ENCODE peak calls at places on chromosomes 13 and 19, in ten cellular contexts. N, J, S, R, I, E, G, D, H and Q are unnamed samples. For H4K20me1, the result is how much of the 10 kb centered on the place peaks cover.

GRCh38 chr13:37669845-37670244 is 71.3 kb upstream of the POSTN start:
- DNase-seq in N (no peak), J (no peak), S (no peak), R (no peak), I (no peak), E (no peak), G (no peak), D (no peak), H (no peak), Q (no peak)

GRCh38 chr19:7691497-7691896 is 10.4 kb downstream of the FCER2 start:
- DNase-seq in N (no peak), J (peak), S (no peak), R (no peak), I (no peak), E (no peak), G (no peak), D (no peak), H (no peak), Q (no peak)

GRCh38 chr19:2081873-2082810 is 14.0 kb downstream of the MOB3A start:
- DNase-seq in N (no peak), J (peak), S (no peak), R (no peak), I (no peak), E (no peak), G (no peak), D (peak), H (no peak), Q (peak)

GRCh38 chr19:6216996-6217751 is 62.6 kb downstream of the MLLT1 start:
- DNase-seq in N (peak), J (peak), S (no peak), R (peak), I (no peak), E (peak), G (no peak), D (peak), H (peak), Q (no peak)

GRCh38 chr13:41767801-41768200 is 193.1 kb downstream of the VWA8 start:
- DNase-seq in N (no peak), J (no peak), S (peak), R (no peak), I (no peak), E (peak), G (no peak), D (no peak), H (peak), Q (no peak)

GRCh38 chr13:70747305-70747704 is 639.1 kb upstream of the KLHL1 start:
- DNase-seq in N (no peak), J (no peak), S (no peak), R (no peak), I (no peak), E (no peak), G (no peak), D (no peak), H (no peak), Q (no peak)

GRCh38 chr13:102812616-102813287 is 13.8 kb downstream of the BIVM start:
- DNase-seq in N (peak), J (peak), S (no peak), R (no peak), I (no peak), E (peak), G (no peak), D (no peak), H (peak), Q (no peak)

GRCh38 chr19:13095934-13096890 is 6.4 kb downstream of the LYL1 start:
- DNase-seq in N (peak), J (peak), S (peak), R (peak), I (peak), E (no peak), G (peak), D (peak), H (no peak), Q (peak)

GRCh38 chr19:41646589-41647204 is 19.8 kb upstream of the CEACAM4 start:
- DNase-seq in N (no peak), J (no peak), S (peak), R (peak), I (peak), E (no peak), G (no peak), D (peak), H (no peak), Q (peak)

GRCh38 chr19:47168065-47168464 is 37.4 kb downstream of the SAE1 start:
- DNase-seq in N (no peak), J (no peak), S (no peak), R (no peak), I (no peak), E (no peak), G (no peak), D (no peak), H (no peak), Q (no peak)

GRCh38 chr13:70729369-70729768 is 621.1 kb upstream of the KLHL1 start:
- DNase-seq in N (no peak), J (no peak), S (no peak), R (no peak), I (no peak), E (no peak), G (no peak), D (no peak), H (no peak), Q (no peak)

GRCh38 chr19:58386166-58386575 is 898 bp upstream of the RPS5 start:
- DNase-seq in N (no peak), J (no peak), S (no peak), R (peak), I (no peak), E (no peak), G (no peak), D (no peak), H (no peak), Q (no peak)

GRCh38 chr13:97521726-97522125 is 87.8 kb downstream of the RAP2A start:
- DNase-seq in N (no peak), J (no peak), S (no peak), R (no peak), I (no peak), E (no peak), G (peak), D (no peak), H (no peak), Q (no peak)

GRCh38 chr13:32840113-32840512 is 176.1 kb upstream of the KL start:
- DNase-seq in N (no peak), J (no peak), S (no peak), R (no peak), I (peak), E (no peak), G (no peak), D (no peak), H (no peak), Q (no peak)

GRCh38 chr13:110610955-110611595 is 4.3 kb upstream of the NAXD start:
- DNase-seq in N (no peak), J (no peak), S (peak), R (no peak), I (no peak), E (peak), G (no peak), D (no peak), H (peak), Q (no peak)

GRCh38 chr19:5178841-5179625 is 161.6 kb downstream of the PTPRS start:
- DNase-seq in N (no peak), J (peak), S (no peak), R (no peak), I (no peak), E (no peak), G (no peak), D (no peak), H (no peak), Q (no peak)

GRCh38 chr19:55156202-55157063 is 1.1 kb downstream of the TNNI3 start:
- DNase-seq in N (peak), J (peak), S (peak), R (peak), I (peak), E (peak), G (peak), D (peak), H (no peak), Q (peak)

GRCh38 chr19:11560404-11560988 is 1.5 kb upstream of the ELOF1 start:
- DNase-seq in N (peak), J (peak), S (peak), R (peak), I (peak), E (peak), G (peak), D (peak), H (peak), Q (peak)

GRCh38 chr13:48579167-48579918 is 46.5 kb upstream of the RCBTB2 start:
- DNase-seq in N (no peak), J (no peak), S (no peak), R (no peak), I (no peak), E (no peak), G (no peak), D (no peak), H (no peak), Q (peak)

GRCh38 chr13:20526664-20527063 is 1.0 kb upstream of the CRYL1 start:
- DNase-seq in N (no peak), J (peak), S (no peak), R (no peak), I (no peak), E (peak), G (peak), D (no peak), H (no peak), Q (no peak)

DNA sequence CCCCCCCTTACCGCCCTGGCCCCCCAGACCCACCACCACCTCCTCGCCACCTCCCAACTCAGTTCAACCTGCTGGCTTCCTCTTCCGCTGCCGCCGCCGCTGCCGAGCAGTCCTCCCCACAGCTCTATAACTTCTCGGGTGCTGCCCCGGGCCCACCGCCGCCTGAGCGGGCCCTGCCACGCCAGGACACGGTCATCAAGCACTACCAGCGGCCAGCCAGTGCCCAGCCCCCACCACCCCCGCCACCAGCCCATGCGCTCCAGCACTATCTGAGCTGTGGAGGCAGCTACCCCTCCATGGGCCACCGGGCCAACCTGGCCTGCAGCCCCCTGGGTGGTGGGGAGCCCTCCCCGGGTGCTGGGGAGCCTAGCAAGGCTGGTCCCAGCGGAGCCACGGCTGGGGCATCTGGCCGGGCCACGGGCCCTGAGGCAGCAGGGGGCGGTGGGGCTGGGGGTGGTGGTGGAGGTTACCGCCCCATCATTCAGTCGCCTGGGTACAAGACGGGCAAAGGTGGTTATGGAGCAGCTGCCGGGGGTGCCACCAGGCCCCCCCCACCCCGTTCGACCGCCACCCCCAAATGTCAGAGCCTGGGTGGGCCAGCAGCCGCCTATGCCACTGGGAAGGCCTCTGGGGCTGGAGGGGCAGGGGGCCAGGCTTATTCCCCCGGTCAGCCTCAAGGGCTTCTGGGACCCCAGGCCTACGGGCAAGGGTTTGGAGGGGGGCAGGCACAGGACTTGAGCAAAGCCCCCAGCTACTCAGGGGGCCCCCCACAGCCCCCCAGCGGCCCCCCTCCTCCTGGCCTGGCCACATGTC is 4.2 kb downstream of the PRR12 start:
- DNase-seq in N (no peak), J (peak), S (no peak), R (peak), I (no peak), E (no peak), G (no peak), D (no peak), H (no peak), Q (no peak)
- H4K20me1 ChIP-seq in N (half or more), J (under half), S (under half), R (under half), I (under half), E (under half), G (under half), D (under half), H (half or more), Q (under half)

DNA sequence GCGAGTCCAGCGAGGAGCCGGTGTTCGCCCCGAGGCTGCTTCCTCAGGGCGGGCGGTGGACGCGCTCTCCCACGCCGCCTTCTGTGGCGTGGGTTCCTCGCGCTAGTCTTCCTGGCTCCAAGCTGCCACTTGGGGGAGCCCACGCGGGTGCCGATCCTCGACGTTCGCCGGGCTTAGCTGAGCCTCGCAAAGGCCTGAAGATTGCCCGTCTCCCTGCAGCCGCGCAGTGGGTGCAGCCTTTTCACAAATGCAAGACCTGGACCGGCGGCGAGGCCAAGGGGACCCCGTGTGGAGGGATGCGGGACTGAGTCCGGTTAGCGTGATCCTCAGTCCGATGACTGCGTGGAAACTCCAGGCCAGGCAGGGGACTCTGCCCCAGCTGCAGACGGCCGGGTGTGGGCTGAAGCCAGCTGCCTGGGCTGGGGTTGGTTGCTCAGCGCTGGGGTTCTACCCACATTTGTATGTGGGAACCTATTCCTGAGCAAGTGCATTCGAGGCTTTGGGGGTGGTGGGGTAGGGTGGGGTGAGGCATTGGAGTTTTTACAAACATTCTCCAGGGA is 16.6 kb upstream of the LRP3 start:
- DNase-seq in N (peak), J (peak), S (peak), R (peak), I (peak), E (no peak), G (peak), D (peak), H (no peak), Q (no peak)
- TF ChIP-seq CTCF in N (peak), J (no peak), S (peak), R (peak), I (no peak), E (peak), G (no peak), D (peak), H (no peak), Q (peak)

GRCh38 chr13:79237981-79238380 is 168.1 kb downstream of the RBM26 start:
- DNase-seq in N (no peak), J (no peak), S (no peak), R (no peak), I (no peak), E (no peak), G (no peak), D (no peak), H (no peak), Q (no peak)
- H2AFZ ChIP-seq in N (no peak), J (no peak), S (no peak), R (no peak), I (no peak), E (no peak), G (no peak), D (no peak), H (no peak), Q (no peak)

GRCh38 chr13:106138620-106139019 is 396.8 kb downstream of the EFNB2 start:
- DNase-seq in N (no peak), J (no peak), S (no peak), R (no peak), I (no peak), E (no peak), G (no peak), D (no peak), H (no peak), Q (no peak)
- H4K20me1 ChIP-seq in N (under half), J (under half), S (under half), R (under half), I (under half), E (under half), G (under half), D (under half), H (under half), Q (under half)

DNA sequence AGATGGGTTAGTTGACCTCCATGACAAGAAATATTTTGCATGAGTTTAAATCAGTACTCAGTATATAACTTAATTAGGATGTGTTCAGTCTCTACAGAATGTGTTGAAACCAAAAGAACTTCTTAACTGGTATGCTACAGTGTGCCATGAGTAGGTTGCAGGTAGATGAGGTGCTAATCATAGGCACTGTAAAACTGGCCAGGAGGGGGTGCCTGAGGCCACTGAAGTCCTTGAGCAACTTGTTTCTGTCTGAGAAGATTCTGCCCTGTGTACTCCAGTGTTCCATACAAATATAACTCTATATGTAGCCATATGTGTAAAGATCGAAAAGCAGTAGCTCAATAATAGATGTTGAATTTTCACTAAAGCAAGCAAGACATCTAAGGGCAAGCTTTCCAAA is 549.2 kb upstream of the KLF12 start:
- DNase-seq in N (no peak), J (no peak), S (peak), R (no peak), I (no peak), E (no peak), G (peak), D (no peak), H (no peak), Q (no peak)
- TF ChIP-seq CTCF in N (peak), J (peak), S (peak), R (no peak), I (peak), E (no peak), G (no peak), D (peak), H (no peak), Q (no peak)

GRCh38 chr19:45475537-45476348 is 7.9 kb downstream of the FOSB start:
- DNase-seq in N (no peak), J (no peak), S (no peak), R (no peak), I (no peak), E (peak), G (no peak), D (no peak), H (no peak), Q (no peak)

GRCh38 chr19:45476349-45476717 is 8.5 kb downstream of the FOSB start:
- DNase-seq in N (no peak), J (no peak), S (no peak), R (no peak), I (no peak), E (peak), G (no peak), D (no peak), H (no peak), Q (no peak)

GRCh38 chr19:45478454-45479238 is 10.8 kb downstream of the FOSB start:
- DNase-seq in N (peak), J (peak), S (peak), R (peak), I (peak), E (peak), G (peak), D (peak), H (peak), Q (peak)

GRCh38 chr19:45477216-45477615 is 9.4 kb downstream of the FOSB start:
- DNase-seq in N (no peak), J (peak), S (no peak), R (no peak), I (no peak), E (no peak), G (no peak), D (no peak), H (no peak), Q (no peak)

GRCh38 chr19:45477713-45478453 is 10.1 kb downstream of the FOSB start:
- DNase-seq in N (peak), J (peak), S (peak), R (no peak), I (no peak), E (no peak), G (no peak), D (no peak), H (no peak), Q (peak)
- H2AFZ ChIP-seq in N (no peak), J (no peak), S (no peak), R (peak), I (no peak), E (peak), G (no peak), D (no peak), H (no peak), Q (peak)

GRCh38 chr19:49615861-49616260 is 24.1 kb downstream of the RRAS start:
- DNase-seq in N (no peak), J (peak), S (no peak), R (no peak), I (no peak), E (no peak), G (no peak), D (no peak), H (no peak), Q (no peak)

GRCh38 chr19:49614096-49614857 is 23.3 kb downstream of the PRR12 start:
- DNase-seq in N (no peak), J (peak), S (peak), R (no peak), I (no peak), E (peak), G (peak), D (no peak), H (peak), Q (no peak)

GRCh38 chr19:49616945-49617344 is 23.0 kb downstream of the RRAS start:
- DNase-seq in N (no peak), J (no peak), S (no peak), R (no peak), I (no peak), E (no peak), G (no peak), D (no peak), H (no peak), Q (no peak)

GRCh38 chr19:49616532-49616931 is 23.4 kb downstream of the RRAS start:
- DNase-seq in N (no peak), J (no peak), S (no peak), R (no peak), I (no peak), E (no peak), G (no peak), D (no peak), H (no peak), Q (no peak)

GRCh38 chr19:49613374-49613773 is 22.4 kb downstream of the PRR12 start:
- DNase-seq in N (no peak), J (peak), S (peak), R (no peak), I (no peak), E (no peak), G (no peak), D (no peak), H (no peak), Q (no peak)
- H4K20me1 ChIP-seq in N (half or more), J (under half), S (under half), R (under half), I (under half), E (under half), G (under half), D (half or more), H (half or more), Q (under half)

DNA sequence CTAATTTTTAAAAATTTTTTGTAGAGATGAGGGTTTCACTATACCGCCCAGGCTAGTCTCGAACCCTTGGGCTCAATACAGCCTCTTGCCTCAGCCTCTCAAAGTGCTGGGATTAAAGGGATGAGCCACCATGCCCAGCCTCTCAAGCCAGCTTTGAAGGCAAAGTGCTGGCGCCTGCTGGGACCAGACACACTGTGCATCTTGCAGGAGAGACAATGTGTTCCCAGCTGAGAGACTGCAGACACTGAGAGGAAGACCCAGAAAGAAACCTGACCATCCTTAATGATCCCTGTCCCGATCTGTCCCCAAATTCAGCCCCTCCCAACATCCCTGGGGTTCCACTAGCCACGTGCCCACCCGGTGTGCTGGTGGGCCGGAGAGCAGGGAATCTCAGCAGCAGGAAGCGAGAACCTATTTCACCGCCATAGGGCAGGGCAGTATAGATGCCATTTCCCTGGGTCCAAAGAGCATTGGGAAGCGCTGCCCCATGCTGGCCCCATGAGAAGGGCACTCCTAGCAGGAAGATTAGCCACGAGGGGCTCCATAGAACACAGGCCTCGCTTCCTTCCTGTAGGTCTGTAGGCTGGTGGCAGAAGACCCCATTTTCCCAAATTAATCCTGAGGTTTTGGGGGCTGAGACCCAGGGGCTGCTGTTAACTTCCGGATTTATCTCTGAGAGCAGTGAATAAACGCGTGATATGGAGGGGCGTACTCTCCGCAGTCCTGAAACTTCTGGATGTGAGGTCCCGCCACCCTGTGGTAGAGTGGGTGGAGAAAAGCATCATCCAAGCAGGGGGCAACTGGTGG is 968 bp downstream of the RAVER1 start:
- DNase-seq in N (no peak), J (peak), S (no peak), R (no peak), I (no peak), E (no peak), G (peak), D (no peak), H (no peak), Q (no peak)
- TF ChIP-seq CTCF in N (no peak), J (peak), S (no peak), R (peak), I (no peak), E (peak), G (peak), D (peak), H (no peak), Q (peak)